ENCODE peak calls at places on chromosomes 6 and 20, in seven cellular contexts. T is SK-N-SH, R is K562, X is HCT116, E is HepG2, O is GM12878, N is H1. F is an unnamed sample.

GRCh38 chr6:145067430-145067829 is 667.9 kb downstream of the EPM2A start:
- DNase-seq in T (no peak), R (no peak), X (no peak), E (no peak), O (no peak), N (no peak), F (no peak)

GRCh38 chr6:69232506-69233194 is 564.2 kb downstream of the LMBRD1 start:
- DNase-seq in T (peak; percentile 55), R (peak; percentile 72), X (no peak), E (peak; percentile 15), O (no peak), N (peak; percentile 86), F (peak; percentile 82)

GRCh38 chr20:10611357-10611756 is 62.4 kb downstream of the JAG1 start:
- DNase-seq in T (peak; percentile 38), R (peak; percentile 18), X (no peak), E (peak; percentile 44), O (no peak), N (peak; percentile 77), F (peak; percentile 29)

GRCh38 chr6:19465760-19466159 is 371.4 kb upstream of the ID4 start:
- DNase-seq in T (no peak), R (no peak), X (no peak), E (no peak), O (no peak), N (no peak), F (peak; percentile 87)

GRCh38 chr20:43563429-43563828 is 4.6 kb downstream of the SGK2 start:
- DNase-seq in T (no peak), R (peak; percentile 48), X (no peak), E (peak; percentile 45), O (no peak), N (no peak), F (no peak)

GRCh38 chr6:135271626-135272025 is 90.5 kb downstream of the MYB start:
- DNase-seq in T (no peak), R (no peak), X (no peak), E (no peak), O (no peak), N (peak; percentile 47), F (no peak)

GRCh38 chr20:7692478-7692877 is 247.8 kb downstream of the HAO1 start:
- DNase-seq in T (no peak), R (no peak), X (no peak), E (no peak), O (no peak), N (no peak), F (no peak)

GRCh38 chr20:6533828-6534388 is 233.6 kb upstream of the BMP2 start:
- DNase-seq in T (no peak), R (no peak), X (no peak), E (no peak), O (no peak), N (no peak), F (no peak)

GRCh38 chr6:122730775-122731386 is 48.6 kb upstream of the FABP7 start:
- DNase-seq in T (peak; percentile 20), R (peak; percentile 57), X (no peak), E (peak; percentile 41), O (no peak), N (no peak), F (peak; percentile 59)

GRCh38 chr20:4563534-4563933 is 158.2 kb upstream of the PRND start:
- DNase-seq in T (no peak), R (peak; percentile 16), X (no peak), E (peak; percentile 44), O (no peak), N (peak; percentile 53), F (peak; percentile 44)

GRCh38 chr6:170393807-170394399 is 87.3 kb downstream of the FAM120B start:
- DNase-seq in T (no peak), R (no peak), X (no peak), E (no peak), O (no peak), N (no peak), F (no peak)

GRCh38 chr6:158038291-158039177 is 56.9 kb downstream of the SYNJ2 start:
- DNase-seq in T (no peak), R (no peak), X (no peak), E (no peak), O (no peak), N (no peak), F (no peak)

GRCh38 chr6:52423971-52424381 is 3.8 kb downstream of the EFHC1 start:
- DNase-seq in T (no peak), R (no peak), X (no peak), E (peak; percentile 54), O (no peak), N (no peak), F (no peak)

GRCh38 chr20:3209023-3209945 is at the start of gene ITPA:
- DNase-seq in T (peak; percentile 89), R (peak; percentile 68), X (no peak), E (peak; percentile 75), O (no peak), N (peak; percentile 77), F (peak; percentile 58)

GRCh38 chr6:112691289-112691688 is 344.2 kb downstream of the RFPL4B start:
- DNase-seq in T (peak; percentile 12), R (peak; percentile 14), X (peak; percentile 10), E (no peak), O (no peak), N (no peak), F (no peak)

GRCh38 chr20:15378151-15378550 is 1040.7 kb upstream of the FLRT3 start:
- DNase-seq in T (no peak), R (no peak), X (no peak), E (no peak), O (no peak), N (no peak), F (no peak)

GRCh38 chr6:89518352-89519055 is 85.6 kb downstream of the ANKRD6 start:
- DNase-seq in T (no peak), R (no peak), X (no peak), E (no peak), O (no peak), N (no peak), F (no peak)

GRCh38 chr6:90062051-90062450 is 167.8 kb downstream of the GJA10 start:
- DNase-seq in T (no peak), R (no peak), X (no peak), E (no peak), O (no peak), N (no peak), F (no peak)

GRCh38 chr6:90739339-90739738 is 152.5 kb upstream of the MAP3K7 start:
- DNase-seq in T (no peak), R (no peak), X (no peak), E (no peak), O (no peak), N (no peak), F (no peak)

GRCh38 chr20:18007534-18008292 is 38.9 kb downstream of the MGME1 start:
- DNase-seq in T (peak; percentile 45), R (no peak), X (no peak), E (no peak), O (no peak), N (no peak), F (no peak)

GRCh38 chr6:100347901-100348550 is 116.7 kb downstream of the SIM1 start:
- DNase-seq in T (no peak), R (no peak), X (no peak), E (no peak), O (no peak), N (no peak), F (no peak)

GRCh38 chr6:149031545-149032317 is 284.9 kb downstream of the UST start:
- DNase-seq in T (peak; percentile 22), R (no peak), X (peak; percentile 27), E (peak; percentile 9), O (no peak), N (no peak), F (peak; percentile 33)

GRCh38 chr20:18743665-18744440 is 69.7 kb upstream of the SCP2D1 start:
- DNase-seq in T (no peak), R (no peak), X (no peak), E (no peak), O (no peak), N (no peak), F (no peak)

GRCh38 chr6:16947461-16948159 is 154.2 kb upstream of the STMND1 start:
- DNase-seq in T (no peak), R (peak; percentile 30), X (peak; percentile 36), E (peak; percentile 17), O (no peak), N (no peak), F (no peak)

GRCh38 chr6:83517500-83517899 is 5.2 kb downstream of the PRSS35 start:
- DNase-seq in T (no peak), R (no peak), X (no peak), E (no peak), O (no peak), N (no peak), F (no peak)

GRCh38 chr6:143260857-143261256 is 189.6 kb downstream of the ADAT2 start:
- DNase-seq in T (no peak), R (no peak), X (no peak), E (no peak), O (no peak), N (no peak), F (peak; percentile 3)

GRCh38 chr20:62710886-62711702 is 2.5 kb downstream of the NTSR1 start:
- DNase-seq in T (peak; percentile 61), R (peak; percentile 62), X (no peak), E (no peak), O (no peak), N (no peak), F (peak; percentile 47)

GRCh38 chr6:444653-445275 is 53.2 kb downstream of the IRF4 start:
- DNase-seq in T (no peak), R (no peak), X (no peak), E (no peak), O (no peak), N (no peak), F (no peak)

GRCh38 chr6:124964084-124964763 is 2.0 kb downstream of the RNF217 start:
- DNase-seq in T (no peak), R (peak; percentile 42), X (no peak), E (peak; percentile 80), O (no peak), N (no peak), F (no peak)

GRCh38 chr6:152323376-152323775 is 313.8 kb downstream of the SYNE1 start:
- DNase-seq in T (no peak), R (no peak), X (no peak), E (no peak), O (no peak), N (no peak), F (no peak)

GRCh38 chr20:1185781-1186334 is 1.1 kb upstream of the TMEM74B start:
- DNase-seq in T (peak; percentile 88), R (peak; percentile 83), X (peak; percentile 34), E (peak; percentile 63), O (no peak), N (peak; percentile 84), F (peak; percentile 45)
- TF ChIP-seq JUND in T (no peak), R (peak; percentile 8), X (no peak), E (no peak), O (no peak), N (no peak), F (no peak)

GRCh38 chr6:141618180-141618581 is 514.5 kb upstream of the GJE1 start:
- DNase-seq in T (no peak), R (peak; percentile 11), X (no peak), E (no peak), O (no peak), N (no peak), F (no peak)
- TF ChIP-seq JUND in T (no peak), R (no peak), X (no peak), E (no peak), O (no peak), N (no peak), F (no peak)

GRCh38 chr6:105804436-105804835 is 281.7 kb upstream of the PRDM1 start:
- DNase-seq in T (no peak), R (no peak), X (no peak), E (no peak), O (no peak), N (no peak), F (no peak)
- TF ChIP-seq JUND in T (peak; percentile 96), R (peak; percentile 49), X (no peak), E (no peak), O (no peak), N (no peak), F (no peak)

GRCh38 chr6:167094820-167095637 is 27.9 kb upstream of the CCR6 start:
- DNase-seq in T (no peak), R (no peak), X (no peak), E (no peak), O (peak; percentile 94), N (no peak), F (no peak)
- TF ChIP-seq JUND in T (no peak), R (no peak), X (no peak), E (no peak), O (peak; percentile 50), N (no peak), F (no peak)

F was measured in T47D.